ENCODE peak calls at places on chromosomes 7 and 10, in ten cellular contexts. J, I, Q, E, G, H, U, T, O and L are unnamed samples.

GRCh38 chr7:18978108-18978495 is 139.3 kb downstream of the TWIST1 start:
- DNase-seq in J (peak), I (no peak), Q (no peak), E (no peak), G (no peak), H (no peak), U (no peak), T (peak), O (no peak), L (no peak)

GRCh38 chr7:927031-927671 is 27.3 kb downstream of the ADAP1 start:
- DNase-seq in J (no peak), I (no peak), Q (no peak), E (no peak), G (peak), H (peak), U (no peak), T (no peak), O (peak), L (peak)

GRCh38 chr7:1249731-1250130 is 17.1 kb downstream of the UNCX start:
- DNase-seq in J (no peak), I (no peak), Q (no peak), E (no peak), G (no peak), H (peak), U (no peak), T (no peak), O (no peak), L (no peak)

GRCh38 chr7:123811056-123811455 is 33.9 kb upstream of the HYAL4 start:
- DNase-seq in J (no peak), I (no peak), Q (no peak), E (no peak), G (no peak), H (no peak), U (no peak), T (no peak), O (no peak), L (no peak)

GRCh38 chr7:117322741-117323584 is at the start of gene WNT2:
- DNase-seq in J (peak), I (no peak), Q (peak), E (no peak), G (no peak), H (no peak), U (peak), T (peak), O (no peak), L (no peak)

GRCh38 chr10:6171891-6172354 is 30.8 kb upstream of the PFKFB3 start:
- DNase-seq in J (peak), I (no peak), Q (no peak), E (peak), G (peak), H (peak), U (no peak), T (no peak), O (peak), L (no peak)

GRCh38 chr10:35579726-35580420 is 25.3 kb upstream of the GJD4 start:
- DNase-seq in J (no peak), I (no peak), Q (no peak), E (no peak), G (no peak), H (no peak), U (no peak), T (no peak), O (no peak), L (no peak)

GRCh38 chr10:79065091-79065551 is 3.6 kb upstream of the ZMIZ1 start:
- DNase-seq in J (no peak), I (no peak), Q (no peak), E (no peak), G (peak), H (peak), U (no peak), T (no peak), O (no peak), L (peak)

GRCh38 chr10:104688251-104688650 is 47.2 kb downstream of the SORCS3 start:
- DNase-seq in J (no peak), I (no peak), Q (peak), E (no peak), G (no peak), H (no peak), U (no peak), T (no peak), O (no peak), L (no peak)

GRCh38 chr10:63645195-63645594 is 124.0 kb downstream of the REEP3 start:
- DNase-seq in J (no peak), I (no peak), Q (no peak), E (no peak), G (no peak), H (no peak), U (no peak), T (no peak), O (no peak), L (no peak)

DNA sequence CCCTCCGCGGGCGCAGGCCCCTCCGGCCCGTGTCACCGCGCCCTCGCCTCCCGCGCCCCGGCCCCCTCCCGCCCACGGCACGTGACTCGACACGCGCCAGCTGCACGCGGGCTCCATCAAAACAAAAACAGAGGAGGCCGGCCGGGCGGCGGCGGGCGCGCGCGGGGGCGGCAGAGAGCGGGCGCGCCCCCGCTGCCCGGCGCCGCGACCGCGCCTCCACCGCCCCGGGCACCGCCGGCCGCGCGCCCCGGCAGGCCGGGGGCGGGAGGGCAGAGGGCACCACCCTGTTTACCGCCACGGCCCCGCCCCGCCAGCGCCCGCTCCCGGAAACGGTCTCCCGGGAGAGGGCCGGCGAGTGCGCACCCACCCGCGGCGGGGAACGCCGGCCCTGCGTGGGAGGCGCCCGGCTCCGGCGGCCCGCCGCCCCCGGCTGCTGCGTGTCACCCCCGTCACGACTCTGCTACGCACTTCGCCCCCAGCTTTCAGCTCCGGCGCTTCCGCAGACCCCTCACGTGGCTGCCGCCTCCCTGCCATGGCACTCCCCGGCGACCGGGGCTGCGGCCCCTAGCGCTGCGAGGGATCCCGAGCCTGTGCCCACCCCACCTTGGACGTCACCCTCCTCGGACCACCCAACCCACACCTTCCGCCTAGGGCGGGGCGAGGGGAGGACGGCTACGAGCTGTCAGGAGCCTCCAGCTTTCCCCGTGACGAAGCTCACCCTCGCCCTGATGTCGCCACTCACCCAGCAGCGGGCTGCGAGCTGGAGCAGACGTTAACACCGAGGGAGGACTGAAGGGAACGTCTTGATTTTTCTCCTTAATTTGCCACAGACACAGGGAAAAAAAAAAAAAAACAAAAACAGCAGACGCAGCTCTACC is 221.6 kb upstream of the MKLN1 start:
- DNase-seq in J (peak), I (peak), Q (peak), E (peak), G (peak), H (peak), U (peak), T (peak), O (peak), L (peak)
- H3K27ac ChIP-seq in J (peak), I (peak), Q (no peak), E (peak), G (peak), H (peak), U (peak), T (peak), O (peak), L (peak)

DNA sequence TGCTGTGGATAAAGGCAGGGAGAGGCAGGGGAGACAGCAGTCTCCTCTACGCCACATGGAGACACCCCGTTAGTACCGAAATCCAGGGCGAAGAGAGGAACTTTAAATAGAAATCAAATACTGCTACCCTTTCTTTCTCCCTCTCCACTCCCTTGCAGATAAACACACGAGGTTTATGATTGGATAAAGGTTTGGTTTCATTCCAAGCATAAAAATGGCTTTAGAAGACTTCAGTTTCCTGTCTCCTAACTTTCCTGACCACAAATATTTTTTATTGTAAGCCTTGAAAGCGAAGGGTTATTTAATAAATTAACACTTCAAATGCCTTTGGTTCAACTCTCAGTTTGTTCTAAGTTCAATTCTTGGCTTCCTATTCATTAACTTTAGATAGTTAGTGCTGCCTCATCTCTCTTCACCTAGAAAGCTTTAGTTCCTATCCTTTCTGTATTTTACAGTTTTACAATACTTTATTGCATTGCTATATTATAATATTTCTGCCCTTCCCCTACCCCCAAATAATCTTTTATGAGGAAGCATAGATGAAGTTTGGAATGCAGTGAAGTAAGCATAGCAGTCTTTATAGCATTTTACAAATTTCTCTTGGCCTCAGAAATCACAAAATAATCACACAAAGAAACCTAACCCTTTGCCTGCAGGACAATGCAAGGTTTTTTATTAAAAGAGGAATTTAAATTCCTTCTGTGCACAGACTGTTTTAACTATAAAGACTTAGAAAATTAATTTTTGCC is 31.6 kb upstream of the ARID5B start:
- DNase-seq in J (peak), I (no peak), Q (no peak), E (no peak), G (no peak), H (no peak), U (no peak), T (no peak), O (no peak), L (no peak)
- H3K4me3 ChIP-seq in J (peak), I (no peak), Q (no peak), E (peak), G (no peak), H (peak), U (no peak), T (no peak), O (no peak), L (peak)

GRCh38 chr7:27143022-27143949 is at the start of gene HOXA5:
- DNase-seq in J (peak), I (no peak), Q (peak), E (no peak), G (peak), H (peak), U (no peak), T (peak), O (peak), L (peak)

GRCh38 chr7:27142562-27143021 is 889 bp downstream of the HOXA5 start:
- DNase-seq in J (no peak), I (no peak), Q (no peak), E (no peak), G (no peak), H (no peak), U (no peak), T (no peak), O (no peak), L (no peak)

GRCh38 chr7:27145167-27145883 is 1.8 kb upstream of the HOXA5 start:
- DNase-seq in J (no peak), I (no peak), Q (no peak), E (no peak), G (peak), H (peak), U (no peak), T (no peak), O (no peak), L (no peak)

GRCh38 chr7:27144799-27145166 is 1.3 kb upstream of the HOXA5 start:
- DNase-seq in J (no peak), I (no peak), Q (no peak), E (no peak), G (peak), H (peak), U (no peak), T (no peak), O (peak), L (no peak)

DNA sequence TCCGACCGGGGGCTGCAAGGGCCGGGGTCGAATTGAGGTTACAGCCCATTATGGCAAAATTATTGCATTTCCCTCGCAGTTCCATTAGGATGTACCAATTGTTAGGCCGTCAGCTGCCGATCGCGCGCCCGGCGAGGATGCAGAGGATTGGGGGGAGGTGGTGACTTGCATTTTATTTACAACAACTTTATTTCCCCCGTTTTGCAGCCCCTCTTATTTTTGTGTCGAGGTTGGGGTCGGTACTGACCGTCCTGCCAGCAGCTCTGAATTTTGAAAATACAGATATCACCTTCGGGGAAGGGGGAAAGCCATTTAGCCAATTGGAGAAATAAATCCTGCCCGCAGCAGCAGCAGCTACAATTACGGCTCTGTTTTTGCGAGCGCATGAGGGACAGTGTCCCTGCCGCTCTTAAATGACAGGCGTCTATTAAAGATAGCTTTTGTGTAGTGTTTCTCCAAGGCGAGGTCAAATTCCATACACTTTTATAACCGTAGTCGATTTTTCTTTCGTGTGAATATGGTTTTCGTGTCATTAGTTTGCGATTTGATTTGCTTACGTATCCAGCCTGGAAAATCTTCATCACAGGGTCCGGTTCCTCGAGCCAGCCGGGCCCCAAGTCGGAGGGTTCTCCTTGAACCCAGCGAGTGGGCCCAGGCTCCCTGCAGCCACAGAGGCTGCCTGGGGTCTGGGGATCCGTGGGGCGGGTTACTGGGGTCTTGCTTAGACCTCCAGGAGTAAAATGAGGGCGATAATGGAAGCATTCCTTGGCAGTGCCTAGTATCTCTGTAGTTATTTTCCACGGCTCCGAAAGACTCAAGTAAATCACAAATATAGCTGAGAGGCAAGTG is 693 bp upstream of the HOXA5 start:
- DNase-seq in J (peak), I (no peak), Q (no peak), E (no peak), G (peak), H (peak), U (no peak), T (no peak), O (peak), L (no peak)
- TF ChIP-seq CTCF in J (no peak), I (no peak), Q (no peak), E (no peak), G (no peak), H (no peak), U (no peak), T (peak), O (peak), L (no peak)

GRCh38 chr10:9260690-9261089 is 1206.2 kb downstream of the GATA3 start:
- DNase-seq in J (no peak), I (no peak), Q (no peak), E (no peak), G (no peak), H (no peak), U (no peak), T (no peak), O (no peak), L (no peak)
- H3K27ac ChIP-seq in J (no peak), I (no peak), Q (no peak), E (no peak), G (no peak), H (no peak), U (no peak), T (no peak), O (no peak), L (no peak)

DNA sequence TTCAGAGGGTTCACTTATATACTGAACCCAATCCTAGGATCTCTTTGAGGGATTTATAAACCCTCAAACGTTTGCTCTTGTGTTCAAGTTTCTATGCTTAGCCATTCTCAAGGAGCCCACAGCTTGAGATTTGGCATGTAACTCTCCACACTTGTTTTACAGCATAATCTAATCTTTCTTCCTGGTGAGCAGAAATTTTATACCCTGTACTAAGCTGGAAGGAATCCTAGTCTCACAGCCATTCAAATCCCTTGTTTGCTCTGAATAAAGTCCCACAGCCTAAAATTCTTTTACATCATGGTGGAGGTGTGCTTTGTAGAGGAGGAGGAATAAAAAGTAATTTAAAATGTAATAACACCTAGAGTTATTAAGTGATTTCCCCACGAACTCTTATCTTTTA is 5.3 kb upstream of the AGR2 start:
- DNase-seq in J (no peak), I (no peak), Q (no peak), E (no peak), G (no peak), H (no peak), U (no peak), T (no peak), O (no peak), L (no peak)
- H3K4me3 ChIP-seq in J (no peak), I (no peak), Q (no peak), E (no peak), G (no peak), H (no peak), U (no peak), T (no peak), O (no peak), L (no peak)

GRCh38 chr10:85919358-85920022 is 447.1 kb downstream of the GRID1 start:
- DNase-seq in J (no peak), I (no peak), Q (no peak), E (no peak), G (no peak), H (no peak), U (no peak), T (no peak), O (no peak), L (no peak)
- TF ChIP-seq CTCF in J (no peak), I (no peak), Q (no peak), E (no peak), G (no peak), H (no peak), U (no peak), T (no peak), O (no peak), L (no peak)

GRCh38 chr10:61047011-61047410 is 103.0 kb upstream of the RHOBTB1 start:
- DNase-seq in J (no peak), I (no peak), Q (no peak), E (no peak), G (no peak), H (no peak), U (no peak), T (no peak), O (no peak), L (no peak)
- H3K27ac ChIP-seq in J (no peak), I (no peak), Q (no peak), E (no peak), G (no peak), H (no peak), U (no peak), T (no peak), O (no peak), L (no peak)

GRCh38 chr10:3172081-3172445 is 519 bp downstream of the PITRM1 start:
- DNase-seq in J (peak), I (no peak), Q (no peak), E (no peak), G (no peak), H (peak), U (peak), T (peak), O (peak), L (peak)

GRCh38 chr10:3169271-3169670 is 3.3 kb downstream of the PITRM1 start:
- DNase-seq in J (no peak), I (no peak), Q (no peak), E (no peak), G (no peak), H (peak), U (no peak), T (no peak), O (no peak), L (no peak)

GRCh38 chr10:3169738-3170137 is 2.8 kb downstream of the PITRM1 start:
- DNase-seq in J (no peak), I (no peak), Q (peak), E (no peak), G (no peak), H (no peak), U (no peak), T (no peak), O (no peak), L (no peak)

GRCh38 chr10:3172446-3173172 is at the start of gene PITRM1:
- DNase-seq in J (peak), I (peak), Q (peak), E (peak), G (peak), H (peak), U (peak), T (peak), O (peak), L (peak)

DNA sequence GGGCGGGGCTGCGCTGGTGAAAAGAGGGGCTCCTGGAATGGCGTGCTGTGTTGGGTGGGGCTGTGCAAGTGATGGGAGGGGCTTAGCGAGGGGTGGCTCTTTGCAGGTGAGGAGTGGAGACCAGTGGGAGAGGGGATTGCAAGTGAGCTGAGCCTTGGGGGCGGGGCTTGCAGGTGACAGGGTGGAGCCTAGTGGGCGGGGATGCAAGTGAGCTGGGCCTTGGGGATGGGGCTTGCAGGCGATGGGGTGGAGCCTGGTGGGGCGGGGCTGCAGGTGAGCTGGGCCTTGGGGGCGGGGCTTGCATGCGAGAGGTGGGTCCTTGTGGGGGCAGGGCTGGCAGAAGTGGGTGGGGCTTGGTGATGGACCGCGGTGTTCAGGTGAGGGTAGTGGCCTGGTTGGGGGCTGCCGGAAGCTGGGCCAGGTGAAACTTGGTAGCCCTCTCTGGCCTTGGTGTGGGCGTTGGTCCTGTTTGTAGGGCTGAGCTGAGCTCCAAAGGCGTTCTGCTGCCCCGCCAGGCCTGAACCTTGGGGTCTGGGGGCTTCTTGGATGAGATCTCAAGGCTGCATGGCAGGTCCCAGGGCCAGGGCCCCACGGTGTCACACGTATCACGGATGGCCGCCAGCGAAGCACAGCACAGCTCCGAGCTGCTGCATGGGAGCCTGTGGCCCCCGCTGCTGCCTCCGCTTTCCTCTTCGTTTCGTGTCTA is 744 bp upstream of the PITRM1 start:
- DNase-seq in J (no peak), I (no peak), Q (no peak), E (no peak), G (no peak), H (no peak), U (no peak), T (peak), O (peak), L (peak)
- H3K4me3 ChIP-seq in J (peak), I (no peak), Q (peak), E (peak), G (peak), H (peak), U (no peak), T (peak), O (no peak), L (peak)

DNA sequence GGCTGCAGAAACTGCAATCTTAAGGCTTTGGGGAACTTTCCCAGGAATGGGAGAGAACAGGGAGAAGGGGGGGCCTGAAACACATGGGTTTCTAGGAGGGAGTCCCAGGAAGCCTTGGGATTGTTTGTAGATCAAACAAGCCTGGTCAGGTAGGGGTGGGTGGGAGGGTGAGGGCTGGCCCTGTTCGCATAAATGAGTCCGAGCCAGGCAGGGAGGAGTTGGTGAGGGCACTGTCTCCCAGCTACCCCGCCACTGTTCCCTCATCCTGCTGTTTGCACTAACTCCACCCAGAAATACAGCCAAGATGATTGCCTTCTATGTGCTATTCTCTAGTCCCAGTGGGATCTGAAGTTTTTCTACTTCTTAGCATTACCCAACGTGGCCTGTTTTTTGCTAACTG is 257.1 kb downstream of the COBL start:
- DNase-seq in J (no peak), I (peak), Q (no peak), E (no peak), G (no peak), H (no peak), U (no peak), T (no peak), O (no peak), L (no peak)
- TF ChIP-seq CTCF in J (no peak), I (no peak), Q (no peak), E (no peak), G (no peak), H (no peak), U (no peak), T (no peak), O (no peak), L (no peak)